ENCODE peak calls at places on chromosomes 2 and 18, in four cellular contexts. P, Z, R and M are unnamed samples.
A peak's percentile ranks its signal among the peaks of the same experiment; 100 is the strongest.

GRCh38 chr2:6065713-6066112 is 373.5 kb downstream of the SOX11 start:
- DNase-seq in Z (no peak), P (no peak), R (no peak), M (no peak)

GRCh38 chr18:41075212-41075611 is 879.8 kb upstream of the PIK3C3 start:
- DNase-seq in R (no peak), Z (no peak), P (no peak), M (no peak)

GRCh38 chr2:85873679-85874078 is 15.1 kb downstream of the ST3GAL5 start:
- DNase-seq in Z (no peak), R (peak; percentile 25), P (peak; percentile 56), M (no peak)

GRCh38 chr2:85188852-85189251 is 55.7 kb downstream of the TCF7L1 start:
- DNase-seq in P (no peak), Z (no peak), R (no peak), M (no peak)

GRCh38 chr18:2774669-2775068 is 72.1 kb upstream of the EMILIN2 start:
- DNase-seq in P (no peak), Z (no peak), R (no peak), M (no peak)

GRCh38 chr2:64939332-64939917 is 49.8 kb upstream of the SLC1A4 start:
- DNase-seq in P (no peak), Z (peak; percentile 75), R (peak; percentile 22), M (no peak)

GRCh38 chr2:61177727-61178549 is 15.9 kb downstream of the C2orf74 start:
- DNase-seq in R (no peak), P (no peak), Z (no peak), M (peak; percentile 64)

GRCh38 chr18:76445741-76446232 is 49.3 kb downstream of the ZNF516 start:
- DNase-seq in P (no peak), Z (no peak), R (peak; percentile 56), M (no peak)

GRCh38 chr18:8856769-8857393 is 151.5 kb downstream of the MTCL1 start:
- DNase-seq in R (no peak), Z (no peak), P (peak; percentile 29), M (no peak)

GRCh38 chr2:156622491-156622890 is 186.3 kb downstream of the GPD2 start:
- DNase-seq in P (no peak), R (no peak), Z (no peak), M (no peak)

GRCh38 chr18:41529093-41529492 is 425.9 kb upstream of the PIK3C3 start:
- DNase-seq in Z (no peak), R (no peak), P (no peak), M (no peak)

GRCh38 chr2:41906325-41906700 is 141.5 kb upstream of the PKDCC start:
- DNase-seq in P (no peak), R (no peak), Z (no peak), M (no peak)

GRCh38 chr2:150802648-150803047 is 315.2 kb upstream of the RND3 start:
- DNase-seq in R (no peak), Z (no peak), P (no peak), M (no peak)

GRCh38 chr2:187569042-187569441 is 14.8 kb upstream of the TFPI start:
- DNase-seq in P (no peak), R (no peak), Z (no peak), M (no peak)

GRCh38 chr2:68767996-68768395 is 33.4 kb downstream of the ARHGAP25 start:
- DNase-seq in P (no peak), R (no peak), Z (no peak), M (no peak)

GRCh38 chr2:147033046-147033445 is 811.8 kb upstream of the ACVR2A start:
- DNase-seq in Z (no peak), P (no peak), R (no peak), M (no peak)

DNA sequence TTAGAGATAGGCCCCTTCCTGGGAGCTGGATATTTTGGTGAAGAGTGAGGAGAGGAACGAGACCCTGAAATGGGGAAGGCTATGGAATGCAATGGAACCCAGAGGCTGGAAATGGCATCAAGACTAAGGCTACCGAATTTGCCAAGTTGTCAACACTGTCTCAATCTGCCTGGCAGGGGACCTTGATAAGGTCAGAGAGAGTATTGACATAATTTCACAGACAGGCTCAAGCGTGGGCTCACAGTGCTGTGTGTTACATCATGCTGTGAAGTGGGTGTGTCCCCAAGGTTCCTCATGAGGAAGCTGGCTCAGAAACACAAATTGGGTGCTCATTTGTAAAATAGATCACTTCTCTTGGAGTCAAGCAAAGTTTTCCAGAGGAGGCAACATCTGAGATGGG is 51.8 kb upstream of the CYRIA start:
- DNase-seq in P (no peak), Z (no peak), R (no peak), M (no peak)
- H3K9ac ChIP-seq in P (no peak overlapping the region), Z (no peak overlapping the region), R (no peak overlapping the region), M (no peak overlapping the region)

GRCh38 chr2:239751719-239752355 is 273.3 kb downstream of the NDUFA10 start:
- DNase-seq in Z (no peak), R (no peak), P (no peak), M (no peak)
- H3K9me3 ChIP-seq in Z (no peaks in the 10 kb centered on the region), R (no peaks in the 10 kb centered on the region), P (no peaks in the 10 kb centered on the region), M (no peaks in the 10 kb centered on the region)

GRCh38 chr18:57444301-57444759 is 9.2 kb downstream of the ONECUT2 start:
- DNase-seq in P (no peak), R (no peak), Z (no peak), M (no peak)

GRCh38 chr18:57445488-57446319 is 10.5 kb downstream of the ONECUT2 start:
- DNase-seq in R (peak; percentile 51), P (no peak), Z (no peak), M (no peak)

GRCh38 chr18:57443716-57444115 is 8.5 kb downstream of the ONECUT2 start:
- DNase-seq in Z (no peak), P (no peak), R (no peak), M (no peak)

GRCh38 chr18:57446322-57446721 is 11.1 kb downstream of the ONECUT2 start:
- DNase-seq in Z (no peak), R (no peak), P (peak; percentile 29), M (peak; percentile 77)

GRCh38 chr18:57447154-57447621 is 12.0 kb downstream of the ONECUT2 start:
- DNase-seq in R (no peak), P (no peak), Z (no peak), M (peak; percentile 91)
- TF ChIP-seq NRF1 in R (no peak), P (no peak), Z (no peak), M (no peak)

GRCh38 chr2:25964891-25965290 is 17.4 kb downstream of the KIF3C start:
- DNase-seq in Z (no peak), P (no peak), R (no peak), M (no peak)

GRCh38 chr2:25972049-25972823 is 10.1 kb downstream of the KIF3C start:
- DNase-seq in P (no peak), R (no peak), Z (no peak), M (no peak)

GRCh38 chr2:25960920-25961319 is 21.4 kb downstream of the KIF3C start:
- DNase-seq in R (no peak), P (no peak), Z (no peak), M (no peak)

GRCh38 chr2:25971596-25971995 is 10.7 kb downstream of the KIF3C start:
- DNase-seq in P (no peak), Z (no peak), R (no peak), M (no peak)

GRCh38 chr2:25966531-25967265 is 15.6 kb downstream of the KIF3C start:
- DNase-seq in P (no peak), Z (no peak), R (peak; percentile 65), M (no peak)
- H3K9ac ChIP-seq in P (no peak overlapping the region), Z (no peak overlapping the region), R (no peak overlapping the region), M (no peak overlapping the region)

GRCh38 chr2:148255929-148256328 is 235.0 kb downstream of the MBD5 start:
- DNase-seq in P (no peak), Z (no peak), R (no peak), M (no peak)
- H3K9me3 ChIP-seq in P (peaks cover 6% of the 10 kb centered on the region), Z (peaks cover 34% of the 10 kb centered on the region), R (no peaks in the 10 kb centered on the region), M (peaks cover 28% of the 10 kb centered on the region)

GRCh38 chr2:196617430-196617829 is 22.1 kb upstream of the CCDC150 start:
- DNase-seq in P (no peak), R (no peak), Z (no peak), M (no peak)

GRCh38 chr2:196618661-196619060 is 20.9 kb upstream of the CCDC150 start:
- DNase-seq in Z (no peak), R (no peak), P (no peak), M (no peak)

GRCh38 chr2:196609806-196610205 is 29.7 kb upstream of the CCDC150 start:
- DNase-seq in P (no peak), Z (no peak), R (no peak), M (no peak)

GRCh38 chr2:196610796-196611195 is 28.7 kb upstream of the CCDC150 start:
- DNase-seq in R (no peak), P (no peak), Z (no peak), M (no peak)

DNA sequence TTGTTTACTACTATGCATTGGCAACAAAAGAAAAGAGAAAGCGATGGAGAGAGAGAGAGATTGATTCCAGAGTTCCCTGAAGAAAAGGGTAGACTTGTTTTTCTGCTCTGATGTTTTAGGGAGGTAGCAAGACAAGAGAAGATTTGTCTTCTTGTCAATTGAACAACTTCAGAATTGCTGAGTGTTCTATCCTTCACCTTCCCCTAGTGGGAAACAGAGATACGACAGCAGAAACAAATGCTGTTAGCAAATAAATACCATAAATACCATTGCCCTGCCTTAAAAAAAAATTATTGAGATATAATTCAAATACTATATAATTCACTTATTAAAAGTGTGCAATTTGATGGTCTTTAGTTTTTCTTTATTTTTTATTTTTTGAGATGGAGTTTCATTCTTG is 26.2 kb upstream of the CCDC150 start:
- DNase-seq in R (no peak), Z (no peak), P (no peak), M (no peak)
- TF ChIP-seq NRF1 in R (no peak), Z (no peak), P (no peak), M (no peak)

GRCh38 chr18:49476664-49477411 is 10.2 kb downstream of the C18orf32 start:
- DNase-seq in R (no peak), Z (no peak), P (no peak), M (no peak)
- H3K9ac ChIP-seq in R (no peak overlapping the region), Z (no peak overlapping the region), P (peak overlapping the region; percentile 41), M (no peak overlapping the region)

GRCh38 chr18:55903911-55904310 is 315.9 kb upstream of the TCF4 start:
- DNase-seq in R (no peak), Z (no peak), P (no peak), M (no peak)

GRCh38 chr18:55908790-55909408 is 320.9 kb upstream of the TCF4 start:
- DNase-seq in P (no peak), Z (no peak), R (no peak), M (no peak)

GRCh38 chr18:55910328-55910727 is 322.3 kb upstream of the TCF4 start:
- DNase-seq in P (no peak), R (no peak), Z (no peak), M (no peak)

GRCh38 chr18:55906533-55906932 is 318.5 kb upstream of the TCF4 start:
- DNase-seq in Z (no peak), R (no peak), P (no peak), M (no peak)

DNA sequence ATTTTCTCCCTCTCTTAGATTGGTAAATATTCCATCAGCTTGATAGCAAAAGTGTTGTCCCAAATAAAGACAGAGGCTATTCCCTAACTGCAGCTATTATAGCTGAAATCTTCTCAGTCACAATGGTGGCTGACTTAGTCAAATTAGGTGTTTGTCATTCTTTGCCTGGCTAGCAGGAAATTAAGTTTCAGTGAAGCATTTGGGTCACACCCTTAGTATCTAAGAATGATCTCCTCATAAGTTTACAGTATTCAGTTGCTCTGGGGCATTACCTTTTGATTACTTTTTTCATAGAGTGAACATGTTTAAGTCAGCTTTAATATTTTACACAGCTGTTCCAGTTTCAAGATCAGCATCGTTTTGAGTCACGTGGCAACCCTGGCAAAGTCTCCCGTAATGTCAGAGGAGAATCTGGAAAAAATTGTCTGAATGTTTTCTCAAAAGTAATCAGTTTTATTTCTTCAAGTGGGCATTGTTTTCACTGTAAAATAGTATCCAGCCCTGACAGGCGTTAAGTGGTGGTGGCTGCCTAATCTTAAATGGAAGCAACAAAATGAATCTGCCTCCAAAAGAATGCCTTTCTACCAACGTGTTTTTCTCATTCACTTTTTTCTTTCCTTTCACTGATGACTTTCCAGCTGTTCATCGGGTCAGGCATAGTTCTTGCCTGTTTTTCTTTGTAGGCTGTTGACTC is 319.5 kb upstream of the TCF4 start:
- DNase-seq in R (no peak), Z (no peak), P (no peak), M (no peak)
- H3K9me3 ChIP-seq in R (no peaks in the 10 kb centered on the region), Z (no peaks in the 10 kb centered on the region), P (peaks cover 3% of the 10 kb centered on the region), M (no peaks in the 10 kb centered on the region)